ENCODE peak calls at places on chromosomes 4 and X, in eight cellular contexts. K is GM23338, E is upper lobe of left lung, R is GM12878, U is HL-60, P is breast epithelium, Y is SK-N-SH, F is HCT116. L is an unnamed sample.

GRCh38 chr4:68732653-68733466 is 62.4 kb upstream of the UGT2B15 start:
- DNase-seq in K (no peak), E (no peak), R (peak; percentile 13), U (no peak), P (no peak), Y (no peak), F (no peak), L (no peak)

GRCh38 chrX:139642241-139642927 is 65.6 kb downstream of the MCF2 start:
- DNase-seq in K (peak; percentile 38), E (no peak), R (no peak), U (no peak), P (no peak), Y (no peak), F (no peak), L (no peak)

GRCh38 chrX:85243761-85244410 is at the start of the genes SATL1 and ZNF711:
- DNase-seq in K (peak; percentile 84), E (peak; percentile 82), R (no peak), U (no peak), P (peak; percentile 42), Y (peak; percentile 87), F (peak; percentile 13), L (no peak)

GRCh38 chr4:127015616-127016015 is 617.1 kb upstream of the INTU start:
- DNase-seq in K (peak; percentile 17), E (no peak), R (no peak), U (peak; percentile 8), P (no peak), Y (no peak), F (no peak), L (no peak)

GRCh38 chr4:108793413-108793812 is 30.6 kb upstream of the ETNPPL start:
- DNase-seq in K (no peak), E (no peak), R (no peak), U (no peak), P (no peak), Y (no peak), F (no peak), L (no peak)

GRCh38 chr4:113776016-113776415 is 14.5 kb upstream of the CAMK2D start:
- DNase-seq in K (no peak), E (no peak), R (no peak), U (no peak), P (no peak), Y (no peak), F (no peak), L (no peak)

GRCh38 chrX:9604111-9604907 is 139.5 kb downstream of the TBL1X start:
- DNase-seq in K (no peak), E (peak; percentile 59), R (no peak), U (no peak), P (no peak), Y (no peak), F (no peak), L (no peak)

GRCh38 chr4:127162741-127163140 is 470.0 kb upstream of the INTU start:
- DNase-seq in K (no peak), E (no peak), R (no peak), U (peak; percentile 75), P (no peak), Y (no peak), F (no peak), L (no peak)

GRCh38 chrX:135951291-135951690 is 22.5 kb downstream of the MMGT1 start:
- DNase-seq in K (no peak), E (no peak), R (no peak), U (no peak), P (no peak), Y (no peak), F (no peak), L (no peak)

GRCh38 chrX:71210829-71211228 is 12.2 kb upstream of the GJB1 start:
- DNase-seq in K (no peak), E (no peak), R (no peak), U (no peak), P (no peak), Y (no peak), F (no peak), L (no peak)

GRCh38 chr4:88600129-88600849 is 8.0 kb downstream of the HERC3 start:
- DNase-seq in K (no peak), E (no peak), R (no peak), U (no peak), P (no peak), Y (no peak), F (no peak), L (no peak)

GRCh38 chrX:132831336-132831973 is 127.0 kb downstream of the HS6ST2 start:
- DNase-seq in K (no peak), E (no peak), R (no peak), U (no peak), P (no peak), Y (no peak), F (no peak), L (no peak)

GRCh38 chr4:845233-845835 is 19.4 kb upstream of the CPLX1 start:
- DNase-seq in K (no peak), E (peak; percentile 66), R (no peak), U (no peak), P (no peak), Y (no peak), F (no peak), L (no peak)

GRCh38 chrX:136130931-136131843 is 16.1 kb upstream of the FHL1 start:
- DNase-seq in K (no peak), E (no peak), R (no peak), U (no peak), P (no peak), Y (no peak), F (peak; percentile 24), L (no peak)

GRCh38 chr4:71711985-71712348 is 71.9 kb downstream of the GC start:
- DNase-seq in K (no peak), E (no peak), R (no peak), U (no peak), P (no peak), Y (no peak), F (no peak), L (no peak)

GRCh38 chr4:22003878-22004277 is 55.3 kb upstream of the KCNIP4 start:
- DNase-seq in K (peak; percentile 10), E (no peak), R (no peak), U (no peak), P (no peak), Y (no peak), F (no peak), L (no peak)

GRCh38 chrX:41275661-41276609 is 58.0 kb upstream of the DDX3X start:
- DNase-seq in K (peak; percentile 63), E (peak; percentile 85), R (no peak), U (peak; percentile 38), P (peak; percentile 64), Y (peak; percentile 93), F (no peak), L (peak; percentile 86)

GRCh38 chr4:3384771-3385701 is 56.7 kb upstream of the HGFAC start:
- DNase-seq in K (no peak), E (peak; percentile 83), R (no peak), U (peak; percentile 56), P (no peak), Y (no peak), F (no peak), L (peak; percentile 75)
- TF ChIP-seq POLR2AphosphoS5 in K (no peak), E (peak; percentile 37), R (no peak), U (no peak), P (no peak), Y (no peak), F (no peak), L (peak; percentile 40)

GRCh38 chrX:107673401-107673800 is 45.1 kb downstream of the PRPS1 start:
- DNase-seq in K (no peak), E (no peak), R (no peak), U (no peak), P (no peak), Y (no peak), F (no peak), L (no peak)

GRCh38 chrX:107675365-107675654 is 47.0 kb downstream of the PRPS1 start:
- DNase-seq in K (no peak), E (no peak), R (no peak), U (no peak), P (no peak), Y (no peak), F (no peak), L (no peak)

GRCh38 chrX:107673933-107674479 is 45.7 kb downstream of the PRPS1 start:
- DNase-seq in K (peak; percentile 36), E (peak; percentile 40), R (peak; percentile 79), U (peak; percentile 92), P (peak; percentile 81), Y (no peak), F (no peak), L (peak; percentile 93)

GRCh38 chrX:107674480-107675364 is 46.4 kb downstream of the PRPS1 start:
- DNase-seq in K (no peak), E (no peak), R (no peak), U (peak; percentile 87), P (peak; percentile 63), Y (no peak), F (no peak), L (peak; percentile 95)

GRCh38 chrX:107672955-107673378 is 44.7 kb downstream of the PRPS1 start:
- DNase-seq in K (peak; percentile 73), E (peak; percentile 88), R (no peak), U (peak; percentile 74), P (peak; percentile 65), Y (peak; percentile 67), F (peak; percentile 63), L (peak; percentile 93)
- TF ChIP-seq POLR2AphosphoS5 in K (no peak), E (peak; percentile 83), R (no peak), U (no peak), P (peak; percentile 50), Y (no peak), F (peak; percentile 28), L (peak; percentile 79)

GRCh38 chrX:49096419-49096818 is 16.7 kb upstream of the WDR45 start:
- DNase-seq in K (no peak), E (no peak), R (no peak), U (no peak), P (no peak), Y (no peak), F (no peak), L (no peak)

GRCh38 chrX:49102221-49102620 is 21.3 kb downstream of the GPKOW start:
- DNase-seq in K (no peak), E (no peak), R (no peak), U (no peak), P (no peak), Y (no peak), F (no peak), L (no peak)

GRCh38 chrX:49103637-49104036 is 19.9 kb downstream of the GPKOW start:
- DNase-seq in K (no peak), E (no peak), R (no peak), U (no peak), P (no peak), Y (no peak), F (no peak), L (no peak)

GRCh38 chrX:49101629-49101984 is 21.9 kb upstream of the WDR45 start:
- DNase-seq in K (peak; percentile 39), E (no peak), R (no peak), U (no peak), P (no peak), Y (no peak), F (no peak), L (no peak)

GRCh38 chrX:49100704-49101628 is 21.3 kb upstream of the WDR45 start:
- DNase-seq in K (peak; percentile 95), E (peak; percentile 95), R (peak; percentile 84), U (peak; percentile 93), P (peak; percentile 88), Y (peak; percentile 96), F (peak; percentile 85), L (peak; percentile 95)
- TF ChIP-seq POLR2AphosphoS5 in K (peak; percentile 79), E (peak; percentile 70), R (peak; percentile 78), U (peak; percentile 72), P (peak; percentile 27), Y (peak; percentile 57), F (peak; percentile 72), L (peak; percentile 50)

DNA sequence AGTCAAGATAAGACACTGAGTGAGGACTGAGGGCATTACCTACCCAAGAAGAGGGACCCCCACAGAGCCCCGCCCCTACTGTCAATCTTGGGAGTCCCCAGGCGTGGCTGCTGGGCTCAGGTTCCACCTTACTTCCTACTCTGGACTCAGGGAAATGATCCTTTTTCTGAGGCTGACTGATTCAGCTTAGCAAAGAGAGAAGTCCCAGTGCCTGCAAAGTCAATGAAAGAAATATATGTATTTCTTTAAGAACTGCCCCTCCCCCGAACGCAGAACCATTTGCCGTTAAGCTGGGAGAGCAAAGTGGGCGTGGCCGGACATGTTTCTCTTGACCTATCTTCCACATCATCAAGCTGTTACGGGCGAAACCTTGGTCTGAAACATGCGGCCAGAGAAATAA is at the start of gene MAGEB18:
- DNase-seq in K (peak; percentile 0), E (no peak), R (no peak), U (no peak), P (no peak), Y (no peak), F (no peak), L (no peak)
- TF ChIP-seq POLR2AphosphoS5 in K (no peak), E (no peak), R (no peak), U (no peak), P (no peak), Y (no peak), F (no peak), L (no peak)

L was measured in sigmoid colon.